ENCODE peak calls at places on chromosomes 3 and 15, in four cellular contexts. C, A, T and D are unnamed samples.

GRCh38 chr15:90751300-90751825 is 34.2 kb downstream of the BLM start:
- DNase-seq in C (no peak), A (no peak), T (no peak), D (no peak)

GRCh38 chr15:99502182-99502581 is 63.6 kb upstream of the MEF2A start:
- DNase-seq in A (no peak), T (no peak), C (peak), D (peak)

GRCh38 chr15:25838871-25839195 is 24.3 kb downstream of the ATP10A start:
- DNase-seq in C (no peak), T (no peak), A (no peak), D (no peak)

GRCh38 chr3:116691041-116691440 is 18.5 kb upstream of the TUSC7 start:
- DNase-seq in C (no peak), A (no peak), T (no peak), D (no peak)

GRCh38 chr3:131349946-131350347 is 31.6 kb upstream of the NUDT16 start:
- DNase-seq in T (peak), A (no peak), C (no peak), D (no peak)

GRCh38 chr3:28667646-28668376 is 319.2 kb upstream of the AZI2 start:
- DNase-seq in T (peak), A (peak), C (peak), D (peak)

GRCh38 chr3:62686486-62686885 is 188.7 kb downstream of the CADPS start:
- DNase-seq in T (peak), C (no peak), A (no peak), D (no peak)

GRCh38 chr3:184811663-184811998 is 335 bp upstream of the VPS8 start:
- DNase-seq in T (no peak), C (no peak), A (no peak), D (no peak)

GRCh38 chr3:190701096-190701532 is 161.4 kb downstream of the GMNC start:
- DNase-seq in A (peak), C (no peak), T (peak), D (peak)

GRCh38 chr15:85443593-85444328 is 63.4 kb downstream of the AKAP13 start:
- DNase-seq in A (no peak), T (peak), C (no peak), D (peak)

GRCh38 chr3:135516143-135516542 is 449.4 kb upstream of the PPP2R3A start:
- DNase-seq in A (no peak), T (peak), C (no peak), D (no peak)

GRCh38 chr3:124834723-124835718 is 52.1 kb downstream of the ITGB5 start:
- DNase-seq in A (peak), T (peak), C (peak), D (peak)

GRCh38 chr15:25176616-25176923 is 221.8 kb downstream of the SNRPN start:
- DNase-seq in C (peak), T (no peak), A (no peak), D (no peak)

GRCh38 chr3:101829066-101829830 is 20.1 kb upstream of the NFKBIZ start:
- DNase-seq in C (peak), T (peak), A (no peak), D (peak)

GRCh38 chr15:30992073-30992363 is 590 bp upstream of the MTMR10 start:
- DNase-seq in A (no peak), C (no peak), T (no peak), D (no peak)

GRCh38 chr3:4821975-4822374 is 157.3 kb upstream of the BHLHE40 start:
- DNase-seq in C (no peak), A (no peak), T (no peak), D (peak)

GRCh38 chr15:61654004-61654740 is 406.1 kb downstream of the VPS13C start:
- DNase-seq in C (no peak), T (no peak), A (no peak), D (no peak)

GRCh38 chr15:61653110-61653509 is 407.1 kb downstream of the VPS13C start:
- DNase-seq in T (no peak), C (peak), A (no peak), D (no peak)

GRCh38 chr15:61655881-61656280 is 404.4 kb downstream of the VPS13C start:
- DNase-seq in C (no peak), T (peak), A (no peak), D (no peak)

GRCh38 chr15:61656391-61656790 is 403.9 kb downstream of the VPS13C start:
- DNase-seq in T (no peak), C (no peak), A (no peak), D (no peak)

DNA sequence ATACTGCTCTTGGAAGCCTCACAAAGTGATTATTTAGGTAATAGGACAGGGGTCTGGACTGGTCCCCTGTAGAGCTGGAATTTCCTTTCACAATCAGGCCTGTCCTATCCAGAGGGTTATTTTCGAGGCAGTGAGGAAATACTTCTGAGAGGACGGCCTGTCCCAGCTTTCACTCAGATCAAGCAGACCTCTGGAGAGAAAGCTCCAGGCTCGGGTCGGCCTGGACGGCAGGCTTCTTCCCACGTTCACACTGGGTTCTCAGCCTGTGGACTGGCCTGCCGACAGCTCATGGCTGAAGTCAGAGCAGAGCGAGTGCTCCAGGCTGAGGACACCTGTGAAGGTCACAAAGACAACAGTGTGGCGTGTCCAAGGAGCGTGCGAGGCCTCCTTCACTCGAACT is 405.3 kb downstream of the VPS13C start:
- DNase-seq in A (no peak), T (peak), C (peak), D (no peak)
- TF ChIP-seq CTCF in A (no peak), T (no peak), C (no peak), D (no peak)

DNA sequence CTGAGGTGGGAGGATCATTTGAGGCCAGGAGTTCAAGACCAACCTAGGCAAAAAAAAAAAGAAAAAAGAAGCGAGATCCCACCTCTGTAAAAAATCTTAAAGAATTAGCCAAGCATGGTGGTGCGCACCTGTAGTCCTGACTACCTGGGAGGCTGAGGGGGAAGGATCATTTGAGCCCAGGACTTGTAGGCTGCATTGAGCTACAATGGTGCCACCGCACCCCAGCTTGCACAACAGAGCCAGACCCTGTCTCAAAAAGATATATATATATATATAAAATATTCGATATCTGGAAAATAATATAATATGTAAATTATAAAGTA is 1.1 kb upstream of the IMP3 start:
- DNase-seq in T (no peak), C (no peak), A (no peak), D (no peak)
- TF ChIP-seq CTCF in T (no peak), C (no peak), A (no peak), D (no peak)

GRCh38 chr3:69855436-69856162 is 116.3 kb downstream of the MITF start:
- DNase-seq in A (no peak), C (no peak), T (peak), D (no peak)
- TF ChIP-seq CTCF in A (no peak), C (peak), T (peak), D (no peak)

GRCh38 chr15:65099336-65099735 is 15.7 kb downstream of the UBAP1L start:
- DNase-seq in T (no peak), C (no peak), A (no peak), D (no peak)

GRCh38 chr15:65102912-65103311 is 12.1 kb downstream of the UBAP1L start:
- DNase-seq in T (no peak), A (no peak), C (no peak), D (no peak)

GRCh38 chr15:65100427-65100826 is 14.6 kb downstream of the UBAP1L start:
- DNase-seq in C (no peak), A (no peak), T (no peak), D (no peak)

GRCh38 chr15:65101891-65102708 is 12.9 kb downstream of the UBAP1L start:
- DNase-seq in T (no peak), A (no peak), C (no peak), D (no peak)

DNA sequence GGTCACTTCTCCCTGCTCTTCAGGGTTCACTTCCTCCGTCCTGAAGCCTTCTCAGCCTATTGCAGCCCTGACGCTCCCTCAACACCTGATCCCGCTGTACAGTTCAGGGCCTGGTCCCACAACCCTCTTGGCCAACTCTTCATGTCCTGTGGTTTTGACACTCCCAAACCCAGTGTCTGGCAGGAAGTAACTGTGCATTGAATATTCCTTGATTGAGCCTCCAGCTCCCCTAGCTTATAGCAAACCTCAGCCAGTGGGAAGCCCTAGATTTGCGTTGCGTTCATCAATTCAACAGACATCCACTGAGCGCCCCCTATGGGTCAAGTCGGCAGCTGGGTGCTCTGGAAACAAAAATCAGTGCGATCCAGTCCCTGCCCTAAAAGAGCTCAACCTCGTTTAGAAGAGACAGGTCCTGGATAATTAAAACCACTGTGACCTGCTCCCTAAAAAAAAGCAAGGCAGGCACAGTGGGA is 13.5 kb downstream of the UBAP1L start:
- DNase-seq in A (peak), C (peak), T (peak), D (peak)
- TF ChIP-seq CTCF in A (peak), C (peak), T (peak), D (peak)

DNA sequence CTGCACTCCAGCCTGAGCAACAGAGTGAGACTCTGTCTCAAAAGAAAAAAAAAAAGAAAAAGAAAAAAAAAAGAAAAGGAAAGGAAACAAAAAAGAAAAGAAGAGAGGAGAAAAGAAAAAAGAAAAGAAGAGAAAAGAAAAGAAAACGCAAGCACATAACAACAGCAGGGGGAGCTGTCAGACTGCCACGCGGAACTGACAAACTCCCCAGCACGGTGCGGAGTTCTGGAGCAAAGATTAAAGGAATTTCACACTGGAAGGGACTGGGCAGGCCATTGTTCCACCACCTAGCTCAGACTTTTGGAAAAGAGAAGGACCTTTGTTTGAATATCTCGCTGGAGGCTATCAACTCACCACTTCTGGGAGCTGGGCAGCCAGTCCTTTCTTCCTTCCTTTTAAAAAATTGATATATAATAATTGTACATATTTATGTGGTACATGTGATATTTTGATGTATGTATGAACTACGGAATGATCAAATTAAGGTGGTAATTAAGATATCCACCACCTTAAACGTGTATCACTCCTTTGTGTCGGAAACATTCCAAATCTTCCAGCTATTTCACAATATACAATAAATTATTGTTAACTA is 40.5 kb downstream of the DPPA2 start:
- DNase-seq in A (peak), T (peak), C (no peak), D (peak)
- TF ChIP-seq CTCF in A (peak), T (peak), C (no peak), D (peak)

GRCh38 chr3:78165876-78166275 is 1126.0 kb downstream of the ROBO2 start:
- DNase-seq in A (no peak), T (no peak), C (no peak), D (no peak)
- TF ChIP-seq CTCF in A (no peak), T (peak), C (no peak), D (no peak)

DNA sequence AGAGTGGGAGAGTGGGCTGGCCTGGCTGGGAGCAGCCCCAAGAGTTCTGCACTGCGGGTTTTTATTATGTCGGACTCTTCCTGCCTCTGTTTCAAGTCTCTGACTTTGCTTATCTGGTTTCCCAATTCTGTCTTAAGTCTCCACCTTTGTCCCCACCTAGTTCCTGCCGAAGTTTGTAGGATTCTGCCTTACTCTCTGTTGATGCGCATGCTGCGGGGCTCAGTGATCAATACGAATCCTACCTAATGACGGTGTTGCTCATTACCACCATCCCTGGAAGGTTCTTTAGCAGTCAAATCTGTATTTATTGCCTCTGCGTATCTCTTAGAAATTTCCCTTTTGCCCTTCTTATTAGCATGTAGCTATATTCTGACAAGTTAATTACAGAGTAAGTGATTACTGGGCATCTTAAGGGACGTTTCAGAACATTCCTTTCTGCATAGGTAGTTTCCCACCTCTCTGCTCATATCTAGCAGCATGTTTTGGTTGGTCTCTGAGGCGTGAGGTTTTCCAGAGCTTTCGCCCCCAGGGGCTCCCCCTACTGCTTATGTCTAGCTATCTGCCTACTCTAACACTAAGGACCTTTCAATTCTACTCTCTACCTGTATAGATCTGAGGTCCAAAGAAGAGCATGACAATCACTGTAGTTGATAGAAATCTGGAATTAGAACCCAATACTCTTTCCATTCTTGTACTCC is 236.0 kb upstream of the EIF1B start:
- DNase-seq in C (no peak), A (no peak), T (no peak), D (no peak)
- TF ChIP-seq CTCF in C (no peak), A (no peak), T (no peak), D (no peak)

GRCh38 chr3:126956866-126957650 is 25.9 kb upstream of the PLXNA1 start:
- DNase-seq in T (no peak), C (no peak), A (no peak), D (no peak)
- TF ChIP-seq CTCF in T (no peak), C (no peak), A (no peak), D (no peak)